ENCODE peak calls at places on chromosomes 2 and 18, in four cellular contexts. D is adrenal gland, S is KG1, O is AG08395. F is an unnamed sample.

GRCh38 chr2:191675807-191676667 is 1.9 kb upstream of the NABP1 start:
- DNase-seq in D (peak; percentile 42), S (peak; percentile 77), O (no peak), F (no peak)

GRCh38 chr2:157150747-157151146 is 106.8 kb upstream of the GALNT5 start:
- DNase-seq in D (no peak), S (no peak), O (no peak), F (no peak)

GRCh38 chr2:43391877-43392214 is 165.4 kb upstream of the ZFP36L2 start:
- DNase-seq in D (no peak), S (no peak), O (peak; percentile 25), F (no peak)

GRCh38 chr2:153386481-153386891 is 92.1 kb downstream of the RPRM start:
- DNase-seq in D (no peak), S (no peak), O (no peak), F (no peak)

GRCh38 chr2:231904161-231904611 is 22.0 kb downstream of the NPPC start:
- DNase-seq in D (no peak), S (no peak), O (no peak), F (no peak)

GRCh38 chr2:134347756-134348155 is 93.9 kb downstream of the MGAT5 start:
- DNase-seq in D (no peak), S (no peak), O (peak; percentile 14), F (no peak)

GRCh38 chr2:222797308-222797707 is 63.5 kb upstream of the ACSL3 start:
- DNase-seq in D (no peak), S (no peak), O (peak; percentile 61), F (no peak)

GRCh38 chr2:95046371-95047112 is 21.0 kb downstream of the MAL start:
- DNase-seq in D (no peak), S (no peak), O (no peak), F (no peak)

GRCh38 chr2:204645018-204645775 is 99.9 kb downstream of the PARD3B start:
- DNase-seq in D (no peak), S (no peak), O (peak; percentile 31), F (no peak)

GRCh38 chr18:59996370-59996966 is 96.7 kb downstream of the PMAIP1 start:
- DNase-seq in D (peak; percentile 19), S (no peak), O (peak; percentile 60), F (no peak)

GRCh38 chr2:190726255-190726654 is 77.4 kb downstream of the NAB1 start:
- DNase-seq in D (no peak), S (no peak), O (no peak), F (no peak)

GRCh38 chr2:119700866-119701265 is 21.9 kb downstream of the TMEM177 start:
- DNase-seq in D (peak; percentile 30), S (no peak), O (no peak), F (no peak)

GRCh38 chr2:43075906-43076585 is 150.4 kb downstream of the ZFP36L2 start:
- DNase-seq in D (peak; percentile 90), S (no peak), O (peak; percentile 64), F (no peak)

GRCh38 chr18:63225434-63225833 is 94.1 kb downstream of the BCL2 start:
- DNase-seq in D (no peak), S (no peak), O (no peak), F (no peak)

GRCh38 chr2:85514323-85514722 is 24.6 kb upstream of the MAT2A start:
- DNase-seq in D (no peak), S (no peak), O (no peak), F (no peak)

GRCh38 chr2:218010116-218010837 is 7.5 kb upstream of the TNS1 start:
- DNase-seq in D (peak; percentile 56), S (no peak), O (peak; percentile 86), F (no peak)

GRCh38 chr2:193885419-193885818 is 1690.7 kb upstream of the TMEFF2 start:
- DNase-seq in D (no peak), S (no peak), O (no peak), F (no peak)